ENCODE peak calls at places on chromosome 22, in eight cellular contexts. One of them, this sample, is unnamed.

GRCh38 chr22:45001653-45002052 is 8.2 kb downstream of the PHF21B start:
- DNase-seq in fibroblast of lung: no peak
- DNase-seq in body of pancreas: no peak
- DNase-seq in K562: no peak
- DNase-seq in small intestine: no peak
- DNase-seq in left ventricle myocardium inferior: no peak
- DNase-seq in lung: no peak
- DNase-seq in uterus: no peak
- DNase-seq in this sample: no peak

GRCh38 chr22:19121631-19122142 is 525 bp downstream of the DGCR2 start:
- DNase-seq in fibroblast of lung: peak; percentile 44
- DNase-seq in body of pancreas: peak; percentile 81
- DNase-seq in K562: peak; percentile 88
- DNase-seq in small intestine: peak; percentile 56
- DNase-seq in left ventricle myocardium inferior: peak; percentile 66
- DNase-seq in lung: peak; percentile 69
- DNase-seq in uterus: peak; percentile 42
- DNase-seq in this sample: peak; percentile 84

GRCh38 chr22:20117656-20118571 is 888 bp upstream of the TRMT2A start:
- DNase-seq in fibroblast of lung: peak; percentile 51
- DNase-seq in body of pancreas: no peak
- DNase-seq in K562: peak; percentile 87
- DNase-seq in small intestine: no peak
- DNase-seq in left ventricle myocardium inferior: peak; percentile 30
- DNase-seq in lung: no peak
- DNase-seq in uterus: no peak
- DNase-seq in this sample: peak; percentile 68

GRCh38 chr22:31540966-31541365 is 44.6 kb downstream of the SFI1 start:
- DNase-seq in fibroblast of lung: no peak
- DNase-seq in body of pancreas: no peak
- DNase-seq in K562: no peak
- DNase-seq in small intestine: no peak
- DNase-seq in left ventricle myocardium inferior: no peak
- DNase-seq in lung: no peak
- DNase-seq in uterus: no peak
- DNase-seq in this sample: no peak

GRCh38 chr22:47192651-47193437 is 430.4 kb downstream of the TBC1D22A start:
- DNase-seq in fibroblast of lung: no peak
- DNase-seq in body of pancreas: peak; percentile 11
- DNase-seq in K562: peak; percentile 18
- DNase-seq in small intestine: peak; percentile 82
- DNase-seq in left ventricle myocardium inferior: no peak
- DNase-seq in lung: no peak
- DNase-seq in uterus: no peak
- DNase-seq in this sample: no peak

GRCh38 chr22:36977401-36977861 is 41.8 kb downstream of the TST start:
- DNase-seq in fibroblast of lung: peak; percentile 28
- DNase-seq in body of pancreas: peak; percentile 59
- DNase-seq in K562: peak; percentile 79
- DNase-seq in small intestine: peak; percentile 63
- DNase-seq in left ventricle myocardium inferior: peak; percentile 48
- DNase-seq in lung: peak; percentile 47
- DNase-seq in uterus: peak; percentile 47
- DNase-seq in this sample: peak; percentile 84

GRCh38 chr22:40751250-40751649 is 67.9 kb downstream of the SLC25A17 start:
- DNase-seq in fibroblast of lung: no peak
- DNase-seq in body of pancreas: no peak
- DNase-seq in K562: no peak
- DNase-seq in small intestine: no peak
- DNase-seq in left ventricle myocardium inferior: no peak
- DNase-seq in lung: no peak
- DNase-seq in uterus: no peak
- DNase-seq in this sample: no peak

GRCh38 chr22:36026741-36027140 is 1.9 kb downstream of the RBFOX2 start:
- DNase-seq in fibroblast of lung: peak; percentile 48
- DNase-seq in body of pancreas: no peak
- DNase-seq in K562: no peak
- DNase-seq in small intestine: no peak
- DNase-seq in left ventricle myocardium inferior: no peak
- DNase-seq in lung: no peak
- DNase-seq in uterus: no peak
- DNase-seq in this sample: no peak

GRCh38 chr22:40499187-40499753 is 128.9 kb downstream of the SGSM3 start:
- DNase-seq in fibroblast of lung: peak; percentile 99
- DNase-seq in body of pancreas: peak; percentile 55
- DNase-seq in K562: peak; percentile 70
- DNase-seq in small intestine: peak; percentile 43
- DNase-seq in left ventricle myocardium inferior: no peak
- DNase-seq in lung: no peak
- DNase-seq in uterus: peak; percentile 47
- DNase-seq in this sample: no peak

DNA sequence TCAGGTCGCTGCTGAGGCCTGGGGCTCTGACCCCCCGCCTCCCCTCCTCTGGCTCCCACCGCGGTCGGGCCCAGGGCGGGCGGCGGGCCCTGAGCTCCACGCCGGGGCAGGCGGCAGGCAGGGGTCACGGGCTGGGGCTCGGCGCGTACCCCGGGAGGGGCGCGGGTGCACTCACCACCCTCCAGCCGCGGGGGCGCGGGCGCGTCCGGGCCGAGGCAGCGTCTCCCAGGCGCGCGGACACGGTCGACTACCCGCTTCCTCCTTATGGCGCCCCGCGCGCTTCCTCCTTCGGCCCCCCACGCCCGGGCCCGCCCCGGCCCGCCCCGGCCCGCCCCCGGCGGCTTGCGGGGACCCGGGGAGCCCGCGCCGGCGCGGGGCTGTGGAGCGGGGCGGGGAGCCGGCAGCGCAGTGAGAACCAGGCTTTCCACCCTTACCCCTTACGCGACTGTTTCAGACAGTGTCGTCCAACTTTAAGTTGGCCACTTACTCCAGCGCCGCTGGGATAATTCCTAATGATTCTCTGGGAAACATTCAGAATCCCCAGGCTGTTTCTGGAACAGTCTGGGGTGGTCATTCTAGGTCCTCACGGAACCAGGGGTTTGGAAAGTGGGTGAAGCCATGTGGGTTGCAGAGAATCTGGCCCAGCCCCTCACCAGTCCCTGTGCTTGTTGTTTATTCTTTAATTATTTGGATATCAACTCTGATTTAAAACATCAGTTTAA is at the start of gene BID:
- DNase-seq in fibroblast of lung: peak; percentile 30
- DNase-seq in body of pancreas: peak; percentile 11
- DNase-seq in K562: peak; percentile 71
- DNase-seq in small intestine: peak; percentile 53
- DNase-seq in left ventricle myocardium inferior: peak; percentile 68
- DNase-seq in lung: no peak
- DNase-seq in uterus: peak; percentile 28
- DNase-seq in this sample: peak; percentile 82
- H3K4me1 ChIP-seq in fibroblast of lung: peaks cover 11% of the 10 kb centered on the region
- H3K4me1 ChIP-seq in body of pancreas: peaks cover 13% of the 10 kb centered on the region
- H3K4me1 ChIP-seq in K562: peaks cover 19% of the 10 kb centered on the region
- H3K4me1 ChIP-seq in small intestine: peaks cover 3% of the 10 kb centered on the region
- H3K4me1 ChIP-seq in left ventricle myocardium inferior: peaks cover 27% of the 10 kb centered on the region
- H3K4me1 ChIP-seq in lung: no peaks in the 10 kb centered on the region
- H3K4me1 ChIP-seq in uterus: no peaks in the 10 kb centered on the region
- H3K4me1 ChIP-seq in this sample: peaks cover 2% of the 10 kb centered on the region

GRCh38 chr22:39239561-39240423 is 5.0 kb downstream of the PDGFB start:
- DNase-seq in fibroblast of lung: no peak
- DNase-seq in body of pancreas: peak; percentile 98
- DNase-seq in K562: no peak
- DNase-seq in small intestine: peak; percentile 83
- DNase-seq in left ventricle myocardium inferior: no peak
- DNase-seq in lung: peak; percentile 86
- DNase-seq in uterus: no peak
- DNase-seq in this sample: no peak
- H3K27me3 ChIP-seq in fibroblast of lung: peaks cover 37% of the 10 kb centered on the region
- H3K27me3 ChIP-seq in body of pancreas: no peaks in the 10 kb centered on the region
- H3K27me3 ChIP-seq in K562: no peaks in the 10 kb centered on the region
- H3K27me3 ChIP-seq in small intestine: peaks cover 16% of the 10 kb centered on the region
- H3K27me3 ChIP-seq in left ventricle myocardium inferior: peaks cover 4% of the 10 kb centered on the region
- H3K27me3 ChIP-seq in lung: no peaks in the 10 kb centered on the region
- H3K27me3 ChIP-seq in uterus: no peaks in the 10 kb centered on the region
- H3K27me3 ChIP-seq in this sample: no peaks in the 10 kb centered on the region

GRCh38 chr22:41857160-41857859 is 24.4 kb downstream of the SREBF2 start:
- DNase-seq in fibroblast of lung: peak; percentile 77
- DNase-seq in body of pancreas: peak; percentile 31
- DNase-seq in K562: peak; percentile 79
- DNase-seq in small intestine: peak; percentile 45
- DNase-seq in left ventricle myocardium inferior: no peak
- DNase-seq in lung: no peak
- DNase-seq in uterus: no peak
- DNase-seq in this sample: no peak

GRCh38 chr22:41862530-41863266 is 29.8 kb downstream of the SREBF2 start:
- DNase-seq in fibroblast of lung: peak; percentile 51
- DNase-seq in body of pancreas: no peak
- DNase-seq in K562: no peak
- DNase-seq in small intestine: no peak
- DNase-seq in left ventricle myocardium inferior: no peak
- DNase-seq in lung: peak; percentile 36
- DNase-seq in uterus: no peak
- DNase-seq in this sample: no peak

GRCh38 chr22:41856484-41856883 is 23.6 kb downstream of the SREBF2 start:
- DNase-seq in fibroblast of lung: no peak
- DNase-seq in body of pancreas: no peak
- DNase-seq in K562: no peak
- DNase-seq in small intestine: peak; percentile 86
- DNase-seq in left ventricle myocardium inferior: no peak
- DNase-seq in lung: no peak
- DNase-seq in uterus: no peak
- DNase-seq in this sample: no peak

GRCh38 chr22:41862160-41862529 is 29.2 kb downstream of the SREBF2 start:
- DNase-seq in fibroblast of lung: peak; percentile 18
- DNase-seq in body of pancreas: no peak
- DNase-seq in K562: peak; percentile 20
- DNase-seq in small intestine: no peak
- DNase-seq in left ventricle myocardium inferior: no peak
- DNase-seq in lung: no peak
- DNase-seq in uterus: no peak
- DNase-seq in this sample: no peak

GRCh38 chr22:41857860-41858199 is 24.9 kb downstream of the SREBF2 start:
- DNase-seq in fibroblast of lung: no peak
- DNase-seq in body of pancreas: no peak
- DNase-seq in K562: no peak
- DNase-seq in small intestine: no peak
- DNase-seq in left ventricle myocardium inferior: no peak
- DNase-seq in lung: no peak
- DNase-seq in uterus: no peak
- DNase-seq in this sample: no peak
- H3K4me1 ChIP-seq in fibroblast of lung: peaks cover 7% of the 10 kb centered on the region
- H3K4me1 ChIP-seq in body of pancreas: peaks cover 9% of the 10 kb centered on the region
- H3K4me1 ChIP-seq in K562: peaks cover 12% of the 10 kb centered on the region
- H3K4me1 ChIP-seq in small intestine: peaks cover 4% of the 10 kb centered on the region
- H3K4me1 ChIP-seq in left ventricle myocardium inferior: peaks cover 53% of the 10 kb centered on the region
- H3K4me1 ChIP-seq in lung: peaks cover 7% of the 10 kb centered on the region
- H3K4me1 ChIP-seq in uterus: no peaks in the 10 kb centered on the region
- H3K4me1 ChIP-seq in this sample: peaks cover 16% of the 10 kb centered on the region

GRCh38 chr22:50008151-50009040 is 4.2 kb downstream of the IL17REL start:
- DNase-seq in fibroblast of lung: no peak
- DNase-seq in body of pancreas: no peak
- DNase-seq in K562: no peak
- DNase-seq in small intestine: no peak
- DNase-seq in left ventricle myocardium inferior: peak; percentile 8
- DNase-seq in lung: no peak
- DNase-seq in uterus: no peak
- DNase-seq in this sample: peak; percentile 54
- H3K27me3 ChIP-seq in fibroblast of lung: peaks cover 27% of the 10 kb centered on the region
- H3K27me3 ChIP-seq in body of pancreas: no peaks in the 10 kb centered on the region
- H3K27me3 ChIP-seq in K562: peaks cover 11% of the 10 kb centered on the region
- H3K27me3 ChIP-seq in small intestine: peaks cover 5% of the 10 kb centered on the region
- H3K27me3 ChIP-seq in left ventricle myocardium inferior: peaks cover 63% of the 10 kb centered on the region
- H3K27me3 ChIP-seq in lung: no peaks in the 10 kb centered on the region
- H3K27me3 ChIP-seq in uterus: peaks cover 21% of the 10 kb centered on the region
- H3K27me3 ChIP-seq in this sample: no peaks in the 10 kb centered on the region

GRCh38 chr22:30400159-30400558 is 3.3 kb downstream of the SEC14L2 start:
- DNase-seq in fibroblast of lung: no peak
- DNase-seq in body of pancreas: no peak
- DNase-seq in K562: no peak
- DNase-seq in small intestine: no peak
- DNase-seq in left ventricle myocardium inferior: no peak
- DNase-seq in lung: no peak
- DNase-seq in uterus: no peak
- DNase-seq in this sample: no peak

GRCh38 chr22:30399718-30400117 is 2.9 kb downstream of the SEC14L2 start:
- DNase-seq in fibroblast of lung: no peak
- DNase-seq in body of pancreas: no peak
- DNase-seq in K562: no peak
- DNase-seq in small intestine: no peak
- DNase-seq in left ventricle myocardium inferior: no peak
- DNase-seq in lung: no peak
- DNase-seq in uterus: no peak
- DNase-seq in this sample: no peak

GRCh38 chr22:30396871-30397655 is at the start of gene SEC14L2:
- DNase-seq in fibroblast of lung: peak; percentile 49
- DNase-seq in body of pancreas: peak; percentile 74
- DNase-seq in K562: no peak
- DNase-seq in small intestine: peak; percentile 82
- DNase-seq in left ventricle myocardium inferior: peak; percentile 72
- DNase-seq in lung: peak; percentile 62
- DNase-seq in uterus: peak; percentile 73
- DNase-seq in this sample: peak; percentile 89

GRCh38 chr22:30398685-30399680 is 2.2 kb downstream of the SEC14L2 start:
- DNase-seq in fibroblast of lung: no peak
- DNase-seq in body of pancreas: no peak
- DNase-seq in K562: no peak
- DNase-seq in small intestine: no peak
- DNase-seq in left ventricle myocardium inferior: no peak
- DNase-seq in lung: no peak
- DNase-seq in uterus: no peak
- DNase-seq in this sample: no peak

DNA sequence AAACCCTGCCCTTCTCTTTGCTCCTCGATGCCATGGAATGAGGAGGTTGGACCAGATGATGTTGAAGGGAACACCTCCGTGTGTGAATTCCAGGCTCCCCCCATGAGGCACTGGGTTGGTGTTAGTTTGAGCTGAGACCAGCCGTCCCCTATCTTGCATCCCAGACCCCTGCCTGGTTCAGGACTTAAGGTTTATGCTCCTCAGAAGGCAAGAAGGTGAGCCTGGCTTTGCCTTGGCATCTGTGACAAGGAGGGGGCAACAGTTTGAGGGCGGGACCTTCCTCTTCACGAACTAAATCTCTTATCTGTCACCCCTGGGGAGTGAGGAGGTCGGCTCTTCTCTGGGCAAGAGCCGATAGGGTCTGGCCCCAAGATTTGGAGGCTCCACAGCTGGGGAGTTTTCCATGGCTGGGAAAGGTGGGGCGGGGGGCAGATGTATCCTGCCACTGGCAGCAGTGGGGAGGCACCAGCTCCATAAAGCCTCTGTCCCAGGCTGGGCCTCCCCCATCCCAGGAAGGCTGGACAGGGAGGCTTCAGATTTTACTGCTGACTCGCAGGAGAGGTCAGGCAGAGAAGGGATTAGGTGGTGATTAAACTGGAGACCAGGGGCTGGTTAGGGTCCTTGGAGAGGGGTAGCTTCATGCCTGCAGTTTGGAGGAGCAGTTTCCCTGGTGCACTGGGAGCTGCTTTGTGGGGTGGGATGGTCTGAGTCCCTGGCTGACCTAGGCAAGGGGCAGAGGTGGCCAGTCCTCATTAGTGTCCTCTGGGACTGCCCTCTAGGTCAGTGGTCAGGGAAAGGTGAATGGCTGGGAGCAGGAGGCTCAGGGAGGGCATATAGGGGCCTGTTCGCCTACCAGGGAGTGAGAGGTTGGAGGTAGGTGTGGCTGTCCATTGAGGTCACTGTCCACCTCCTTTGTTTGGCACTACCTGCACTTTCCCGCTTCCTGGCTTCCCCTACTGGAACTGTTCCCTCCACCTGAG is 1.1 kb downstream of the SEC14L2 start:
- DNase-seq in fibroblast of lung: no peak
- DNase-seq in body of pancreas: peak; percentile 23
- DNase-seq in K562: no peak
- DNase-seq in small intestine: no peak
- DNase-seq in left ventricle myocardium inferior: no peak
- DNase-seq in lung: no peak
- DNase-seq in uterus: no peak
- DNase-seq in this sample: no peak
- H3K4me1 ChIP-seq in fibroblast of lung: peaks cover 11% of the 10 kb centered on the region
- H3K4me1 ChIP-seq in body of pancreas: peaks cover 23% of the 10 kb centered on the region
- H3K4me1 ChIP-seq in K562: peaks cover 9% of the 10 kb centered on the region
- H3K4me1 ChIP-seq in small intestine: peaks cover 3% of the 10 kb centered on the region
- H3K4me1 ChIP-seq in left ventricle myocardium inferior: peaks cover 21% of the 10 kb centered on the region
- H3K4me1 ChIP-seq in lung: peaks cover 2% of the 10 kb centered on the region
- H3K4me1 ChIP-seq in uterus: no peaks in the 10 kb centered on the region
- H3K4me1 ChIP-seq in this sample: no peaks in the 10 kb centered on the region